ENCODE peak calls at places on chromosomes 12 and 14, in six cellular contexts. F, K, M, W, Q and I are unnamed samples.

GRCh38 chr14:58865520-58866281 is 227.9 kb downstream of the DACT1 start:
- DNase-seq in F (no peak), K (no peak), M (no peak), W (no peak), Q (peak; percentile 81), I (no peak)

GRCh38 chr12:28294300-28294699 is 104.0 kb downstream of the CCDC91 start:
- DNase-seq in F (no peak), K (peak; percentile 71), M (peak; percentile 11), W (no peak), Q (no peak), I (peak; percentile 12)

GRCh38 chr14:70808023-70808401 is 1.3 kb downstream of the MAP3K9 start:
- DNase-seq in F (peak; percentile 56), K (no peak), M (peak; percentile 85), W (peak; percentile 69), Q (no peak), I (no peak)

GRCh38 chr12:127803545-127803944 is 463.4 kb upstream of the TMEM132C start:
- DNase-seq in F (no peak), K (no peak), M (no peak), W (no peak), Q (no peak), I (no peak)

GRCh38 chr14:27050195-27050594 is 452.4 kb upstream of the NOVA1 start:
- DNase-seq in F (no peak), K (no peak), M (no peak), W (no peak), Q (no peak), I (no peak)

GRCh38 chr12:65937181-65937641 is 112.9 kb downstream of the HMGA2 start:
- DNase-seq in F (no peak), K (no peak), M (no peak), W (no peak), Q (peak; percentile 74), I (peak; percentile 56)

GRCh38 chr12:89225808-89226368 is 126.4 kb downstream of the DUSP6 start:
- DNase-seq in F (peak; percentile 62), K (peak; percentile 56), M (peak; percentile 83), W (no peak), Q (peak; percentile 44), I (peak; percentile 63)

GRCh38 chr12:69433653-69434052 is 36.5 kb upstream of the FRS2 start:
- DNase-seq in F (no peak), K (no peak), M (no peak), W (no peak), Q (no peak), I (no peak)

GRCh38 chr12:106085213-106085612 is 53.5 kb downstream of the NUAK1 start:
- DNase-seq in F (no peak), K (no peak), M (no peak), W (no peak), Q (no peak), I (no peak)

DNA sequence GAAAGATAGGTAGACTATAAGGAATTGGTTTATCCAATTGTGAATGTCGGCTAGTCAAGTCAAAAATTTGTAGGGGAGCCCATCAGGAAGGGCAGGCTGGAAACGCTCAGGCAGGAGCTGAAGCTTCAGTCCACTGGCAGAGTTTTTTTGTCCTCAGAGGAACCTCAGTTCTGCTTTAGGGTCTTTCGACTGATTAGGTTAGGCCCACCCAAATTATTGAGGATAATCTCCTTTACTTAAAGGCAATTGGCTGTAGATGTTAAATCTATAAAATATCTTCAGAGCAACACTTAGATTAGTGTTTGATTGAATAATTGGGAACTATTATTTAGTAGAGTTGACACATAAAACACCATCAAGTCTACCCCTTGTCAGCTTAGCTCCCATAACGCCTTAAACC is 105.5 kb upstream of the ARHGAP5 start:
- DNase-seq in F (no peak), K (no peak), M (no peak), W (no peak), Q (no peak), I (no peak)
- H3K4me3 ChIP-seq in F (no peak overlapping the region), K (no peak overlapping the region), M (no peak overlapping the region), W (no peak overlapping the region), Q (no peak overlapping the region), I (no peak overlapping the region)

GRCh38 chr14:51859136-51859535 is 1.3 kb upstream of the GNG2 start:
- DNase-seq in F (no peak), K (no peak), M (no peak), W (no peak), Q (peak; percentile 55), I (no peak)

GRCh38 chr14:51860164-51860835 is at the start of gene GNG2:
- DNase-seq in F (peak; percentile 79), K (peak; percentile 91), M (peak; percentile 82), W (peak; percentile 95), Q (no peak), I (peak; percentile 28)

GRCh38 chr14:51862171-51862838 is 1.9 kb downstream of the GNG2 start:
- DNase-seq in F (no peak), K (no peak), M (no peak), W (no peak), Q (no peak), I (no peak)

GRCh38 chr14:51862839-51863235 is 2.4 kb downstream of the GNG2 start:
- DNase-seq in F (no peak), K (no peak), M (no peak), W (no peak), Q (no peak), I (no peak)

GRCh38 chr14:51860836-51861583 is 598 bp downstream of the GNG2 start:
- DNase-seq in F (no peak), K (no peak), M (no peak), W (no peak), Q (no peak), I (no peak)
- H3K4me3 ChIP-seq in F (peak overlapping the region; percentile 48), K (peak overlapping the region; percentile 82), M (peak overlapping the region; percentile 64), W (peak overlapping the region; percentile 76), Q (peak overlapping the region; percentile 63), I (peak overlapping the region; percentile 36)

GRCh38 chr12:54214553-54215374 is 26.0 kb upstream of the SMUG1 start:
- DNase-seq in F (peak; percentile 83), K (peak; percentile 94), M (peak; percentile 98), W (peak; percentile 89), Q (peak; percentile 73), I (peak; percentile 63)
- H3K4me3 ChIP-seq in F (peak overlapping the region; percentile 25), K (no peak overlapping the region), M (no peak overlapping the region), W (peak overlapping the region; percentile 45), Q (no peak overlapping the region), I (no peak overlapping the region)

GRCh38 chr12:24996820-24997219 is 47.9 kb upstream of the BCAT1 start:
- DNase-seq in F (no peak), K (no peak), M (no peak), W (no peak), Q (no peak), I (no peak)
- H3K4me3 ChIP-seq in F (no peak overlapping the region), K (no peak overlapping the region), M (no peak overlapping the region), W (no peak overlapping the region), Q (no peak overlapping the region), I (no peak overlapping the region)

GRCh38 chr14:21299562-21300130 is 19.8 kb downstream of the RPGRIP1 start:
- DNase-seq in F (no peak), K (no peak), M (peak; percentile 25), W (no peak), Q (no peak), I (no peak)

GRCh38 chr14:21298358-21298757 is 18.5 kb downstream of the RPGRIP1 start:
- DNase-seq in F (no peak), K (no peak), M (no peak), W (no peak), Q (no peak), I (no peak)

GRCh38 chr14:21302013-21302857 is 22.4 kb downstream of the RPGRIP1 start:
- DNase-seq in F (no peak), K (peak; percentile 27), M (no peak), W (no peak), Q (no peak), I (no peak)

DNA sequence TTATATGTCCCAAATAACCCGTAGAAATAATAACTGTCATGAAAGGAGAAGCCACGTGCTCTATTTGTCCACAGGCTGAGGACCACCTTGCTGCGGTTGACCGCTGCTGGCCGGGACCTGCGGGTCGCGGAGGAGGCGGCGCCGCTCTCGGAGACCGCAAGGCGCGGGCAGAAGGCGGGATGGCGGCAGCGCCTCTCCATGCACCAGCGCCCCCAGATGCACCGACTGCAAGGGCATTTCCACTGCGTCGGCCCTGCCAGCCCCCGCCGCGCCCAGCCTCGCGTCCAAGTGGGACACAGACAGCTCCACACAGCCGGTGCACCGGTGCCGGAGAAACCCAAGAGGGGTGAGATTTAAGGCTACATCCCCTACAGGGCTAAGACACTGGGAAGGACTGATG is 21.0 kb downstream of the RPGRIP1 start:
- DNase-seq in F (peak; percentile 29), K (peak; percentile 69), M (peak; percentile 78), W (no peak), Q (no peak), I (no peak)
- H3K4me3 ChIP-seq in F (peak overlapping the region; percentile 37), K (peak overlapping the region; percentile 8), M (peak overlapping the region; percentile 58), W (no peak overlapping the region), Q (peak overlapping the region; percentile 4), I (peak overlapping the region; percentile 22)

DNA sequence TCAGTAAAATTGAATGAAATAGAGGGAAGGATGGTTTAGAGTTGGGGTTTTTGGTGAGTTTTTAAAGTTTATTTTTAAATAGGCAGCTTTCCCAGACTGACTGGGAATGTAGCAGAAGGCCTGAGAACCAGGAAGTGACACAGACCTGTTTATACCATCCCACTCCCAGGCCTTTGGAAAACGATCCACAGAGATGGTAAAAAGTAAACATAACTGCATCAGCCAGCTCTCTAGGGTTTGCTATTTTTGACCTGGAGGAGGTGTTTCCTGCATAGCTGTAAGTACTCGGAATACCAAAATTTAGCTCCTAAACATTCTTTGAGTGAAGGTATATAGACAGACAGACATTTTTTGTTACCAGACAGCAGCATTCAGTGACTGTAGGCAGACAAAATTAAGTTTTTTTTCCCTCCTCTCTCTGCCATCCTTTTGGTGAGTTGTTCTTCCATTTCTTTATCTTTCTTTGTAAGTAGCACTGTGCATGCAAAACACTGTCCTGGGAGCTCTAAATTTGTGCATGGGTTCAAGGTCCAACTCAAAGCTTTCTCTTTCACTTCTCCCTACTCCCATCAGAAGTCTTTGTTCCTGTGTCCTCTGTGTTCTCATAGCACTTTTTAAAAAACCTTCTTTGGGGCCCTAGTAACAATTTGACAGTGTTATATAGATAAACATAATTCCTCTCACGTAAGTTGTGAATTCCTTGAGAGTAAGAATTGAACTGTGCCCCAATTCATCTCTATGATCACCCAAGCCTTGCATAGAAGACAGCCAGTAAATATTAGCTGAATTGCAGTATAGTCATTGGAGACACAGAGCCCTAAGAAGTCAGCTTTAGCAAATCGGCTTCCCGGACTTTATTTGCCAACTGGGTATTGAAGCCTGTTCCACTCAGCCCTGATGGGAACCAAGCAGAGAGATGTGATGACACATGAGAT is 37.4 kb downstream of the SUSD6 start:
- DNase-seq in F (no peak), K (no peak), M (no peak), W (no peak), Q (peak; percentile 35), I (no peak)
- H3K4me3 ChIP-seq in F (no peak overlapping the region), K (no peak overlapping the region), M (no peak overlapping the region), W (no peak overlapping the region), Q (no peak overlapping the region), I (no peak overlapping the region)